ENCODE peak calls at places on chromosome 20, in six cellular contexts. N is activated gamma-delta T cell treated with Interleukin-2 at 50 U/mL for 16 hours, O is SW 1271, A is iPS-NIHi11, E is myocyte, F is ovary. Q is an unnamed sample.

GRCh38 chr20:61771805-61772350 is 293.8 kb downstream of the TAF4 start:
- DNase-seq in N (no peak), E (no peak), A (no peak), O (no peak), F (no peak), Q (no peak)

GRCh38 chr20:58096880-58097813 is 131.3 kb downstream of the ANKRD60 start:
- DNase-seq in A (no peak), E (no peak), F (no peak), N (no peak), O (no peak), Q (no peak)

GRCh38 chr20:59031326-59032022 is 661 bp downstream of the ATP5F1E start:
- DNase-seq in O (no peak), E (no peak), F (no peak), A (no peak), N (peak; percentile 16), Q (no peak)

GRCh38 chr20:24783631-24784492 is 165.2 kb upstream of the CST7 start:
- DNase-seq in N (no peak), E (no peak), F (no peak), A (peak; percentile 50), O (no peak), Q (no peak)

GRCh38 chr20:16708590-16708989 is 21.2 kb upstream of the SNRPB2 start:
- DNase-seq in A (no peak), N (no peak), E (no peak), O (no peak), F (no peak), Q (no peak)

GRCh38 chr20:58481541-58482021 is 33.6 kb downstream of the APCDD1L start:
- DNase-seq in O (no peak), A (peak; percentile 95), F (no peak), N (peak; percentile 20), E (no peak), Q (no peak)

GRCh38 chr20:31596831-31597482 is 8.1 kb upstream of the ID1 start:
- DNase-seq in N (no peak), A (no peak), O (no peak), E (no peak), F (no peak), Q (no peak)

GRCh38 chr20:3045042-3045815 is 623 bp upstream of the MRPS26 start:
- DNase-seq in A (peak; percentile 83), O (peak; percentile 72), N (peak; percentile 33), E (peak; percentile 80), F (no peak), Q (peak; percentile 89)

GRCh38 chr20:38829296-38829875 is 23.9 kb downstream of the PPP1R16B start:
- DNase-seq in N (no peak), E (no peak), O (no peak), F (no peak), A (no peak), Q (no peak)

GRCh38 chr20:32282461-32282860 is 5.0 kb downstream of the KIF3B start:
- DNase-seq in E (peak; percentile 76), O (no peak), F (no peak), N (no peak), A (no peak), Q (peak; percentile 70)

GRCh38 chr20:63706852-63707557 is 771 bp downstream of the ARFRP1 start:
- DNase-seq in F (peak; percentile 69), O (no peak), E (no peak), N (peak; percentile 55), A (peak; percentile 49), Q (no peak)

GRCh38 chr20:10505320-10506226 is 70.5 kb downstream of the SLX4IP start:
- DNase-seq in O (no peak), N (no peak), E (no peak), A (no peak), F (no peak), Q (no peak)

GRCh38 chr20:51703446-51704287 is 64.5 kb downstream of the ATP9A start:
- DNase-seq in N (no peak), F (no peak), O (no peak), E (no peak), A (no peak), Q (no peak)

GRCh38 chr20:41900292-41900691 is 282.1 kb upstream of the CHD6 start:
- DNase-seq in O (no peak), N (no peak), F (no peak), A (no peak), E (no peak), Q (no peak)

GRCh38 chr20:48012401-48012974 is 227.2 kb upstream of the SULF2 start:
- DNase-seq in F (no peak), N (no peak), O (no peak), A (no peak), E (no peak), Q (no peak)

GRCh38 chr20:62927128-62927705 is 912 bp upstream of the DIDO1 start:
- DNase-seq in N (no peak), O (no peak), F (no peak), E (no peak), A (no peak), Q (no peak)

GRCh38 chr20:10947726-10948125 is 273.9 kb upstream of the JAG1 start:
- DNase-seq in N (no peak), O (no peak), F (no peak), A (no peak), E (no peak), Q (no peak)

GRCh38 chr20:59598625-59599310 is 5.6 kb upstream of the PHACTR3 start:
- DNase-seq in O (no peak), E (no peak), N (no peak), A (peak; percentile 86), F (no peak), Q (peak; percentile 32)

GRCh38 chr20:46375771-46376170 is 30.6 kb downstream of the ELMO2 start:
- DNase-seq in E (no peak), A (no peak), N (no peak), O (no peak), F (no peak), Q (no peak)

GRCh38 chr20:44051661-44052000 is 135.4 kb downstream of the JPH2 start:
- DNase-seq in O (no peak), F (peak; percentile 11), E (no peak), A (no peak), N (no peak), Q (no peak)

GRCh38 chr20:50062006-50062838 is 50.7 kb downstream of the UBE2V1 start:
- DNase-seq in O (no peak), F (no peak), A (no peak), E (peak; percentile 23), N (no peak), Q (no peak)

GRCh38 chr20:2101057-2101934 is at the start of gene STK35:
- DNase-seq in A (peak; percentile 88), F (no peak), O (peak; percentile 56), N (peak; percentile 57), E (peak; percentile 71), Q (no peak)

GRCh38 chr20:57203986-57204385 is 62.5 kb downstream of the BMP7 start:
- DNase-seq in N (no peak), A (no peak), O (no peak), F (no peak), E (no peak), Q (no peak)

GRCh38 chr20:60138263-60139127 is 180.3 kb downstream of the CDH26 start:
- DNase-seq in F (peak; percentile 50), A (no peak), N (peak; percentile 22), E (no peak), O (peak; percentile 12), Q (peak; percentile 74)

GRCh38 chr20:5191829-5192569 is 65.2 kb downstream of the CDS2 start:
- DNase-seq in O (peak; percentile 58), E (peak; percentile 85), N (peak; percentile 16), A (peak; percentile 69), F (peak; percentile 69), Q (no peak)

GRCh38 chr20:4607287-4607713 is 114.4 kb upstream of the PRND start:
- DNase-seq in O (no peak), N (peak; percentile 52), E (peak; percentile 78), A (peak; percentile 81), F (no peak), Q (peak; percentile 39)

GRCh38 chr20:34713194-34713943 is 9.2 kb downstream of the TP53INP2 start:
- DNase-seq in N (no peak), E (peak; percentile 94), O (peak; percentile 98), F (no peak), A (no peak), Q (peak; percentile 42)

GRCh38 chr20:52190437-52191131 is 995 bp downstream of the ZFP64 start:
- DNase-seq in A (peak; percentile 57), N (peak; percentile 18), O (no peak), F (peak; percentile 41), E (peak; percentile 43), Q (peak; percentile 58)

GRCh38 chr20:45450097-45450818 is 19.3 kb upstream of the WFDC2 start:
- DNase-seq in A (peak; percentile 55), N (no peak), O (no peak), F (no peak), E (peak; percentile 43), Q (no peak)

GRCh38 chr20:39875493-39876110 is 813.4 kb downstream of the MAFB start:
- DNase-seq in O (no peak), A (no peak), N (no peak), E (no peak), F (no peak), Q (no peak)

Q was measured in heart left ventricle.